ENCODE peak calls at places on chromosomes 7 and 10, in eight cellular contexts. One of them, this sample, is unnamed.

GRCh38 chr10:35908451-35908850 is 266.4 kb upstream of the FZD8 start:
- DNase-seq in esophagus squamous epithelium: no peak
- DNase-seq in NCI-H1092 treated with DMSO at 0.1 percent for 48 hours: no peak
- DNase-seq in NCI-H345: no peak
- DNase-seq in AG04449: no peak
- DNase-seq in amygdala: no peak
- DNase-seq in H54: no peak
- DNase-seq in A549: no peak
- DNase-seq in this sample: no peak

GRCh38 chr7:39624935-39625694 is 1.7 kb downstream of the RALA start:
- DNase-seq in esophagus squamous epithelium: no peak
- DNase-seq in NCI-H1092 treated with DMSO at 0.1 percent for 48 hours: no peak
- DNase-seq in NCI-H345: no peak
- DNase-seq in AG04449: no peak
- DNase-seq in amygdala: no peak
- DNase-seq in H54: no peak
- DNase-seq in A549: no peak
- DNase-seq in this sample: no peak

GRCh38 chr10:97977673-97978072 is 52.7 kb downstream of the CRTAC1 start:
- DNase-seq in esophagus squamous epithelium: no peak
- DNase-seq in NCI-H1092 treated with DMSO at 0.1 percent for 48 hours: no peak
- DNase-seq in NCI-H345: no peak
- DNase-seq in AG04449: no peak
- DNase-seq in amygdala: no peak
- DNase-seq in H54: no peak
- DNase-seq in A549: no peak
- DNase-seq in this sample: no peak

GRCh38 chr7:82289889-82290288 is 153.7 kb downstream of the CACNA2D1 start:
- DNase-seq in esophagus squamous epithelium: no peak
- DNase-seq in NCI-H1092 treated with DMSO at 0.1 percent for 48 hours: no peak
- DNase-seq in NCI-H345: no peak
- DNase-seq in AG04449: no peak
- DNase-seq in amygdala: no peak
- DNase-seq in H54: no peak
- DNase-seq in A549: no peak
- DNase-seq in this sample: no peak

GRCh38 chr10:118273662-118274061 is 68.5 kb downstream of the FAM204A start:
- DNase-seq in esophagus squamous epithelium: no peak
- DNase-seq in NCI-H1092 treated with DMSO at 0.1 percent for 48 hours: no peak
- DNase-seq in NCI-H345: no peak
- DNase-seq in AG04449: no peak
- DNase-seq in amygdala: no peak
- DNase-seq in H54: no peak
- DNase-seq in A549: no peak
- DNase-seq in this sample: no peak

GRCh38 chr10:88200637-88201036 is 337.2 kb downstream of the PTEN start:
- DNase-seq in esophagus squamous epithelium: no peak
- DNase-seq in NCI-H1092 treated with DMSO at 0.1 percent for 48 hours: no peak
- DNase-seq in NCI-H345: no peak
- DNase-seq in AG04449: no peak
- DNase-seq in amygdala: no peak
- DNase-seq in H54: no peak
- DNase-seq in A549: no peak
- DNase-seq in this sample: no peak

GRCh38 chr10:63206997-63207952 is 74.1 kb downstream of the NRBF2 start:
- DNase-seq in esophagus squamous epithelium: no peak
- DNase-seq in NCI-H1092 treated with DMSO at 0.1 percent for 48 hours: no peak
- DNase-seq in NCI-H345: no peak
- DNase-seq in AG04449: peak
- DNase-seq in amygdala: peak
- DNase-seq in H54: no peak
- DNase-seq in A549: no peak
- DNase-seq in this sample: no peak

GRCh38 chr10:44574596-44575480 is 189.9 kb upstream of the CXCL12 start:
- DNase-seq in esophagus squamous epithelium: no peak
- DNase-seq in NCI-H1092 treated with DMSO at 0.1 percent for 48 hours: no peak
- DNase-seq in NCI-H345: no peak
- DNase-seq in AG04449: no peak
- DNase-seq in amygdala: no peak
- DNase-seq in H54: no peak
- DNase-seq in A549: no peak
- DNase-seq in this sample: no peak

GRCh38 chr10:78973901-78974408 is 94.8 kb upstream of the ZMIZ1 start:
- DNase-seq in esophagus squamous epithelium: no peak
- DNase-seq in NCI-H1092 treated with DMSO at 0.1 percent for 48 hours: peak
- DNase-seq in NCI-H345: peak
- DNase-seq in AG04449: no peak
- DNase-seq in amygdala: peak
- DNase-seq in H54: peak
- DNase-seq in A549: peak
- DNase-seq in this sample: no peak

GRCh38 chr7:23468721-23469149 is 1.6 kb downstream of the IGF2BP3 start:
- DNase-seq in esophagus squamous epithelium: no peak
- DNase-seq in NCI-H1092 treated with DMSO at 0.1 percent for 48 hours: peak
- DNase-seq in NCI-H345: no peak
- DNase-seq in AG04449: no peak
- DNase-seq in amygdala: no peak
- DNase-seq in H54: no peak
- DNase-seq in A549: no peak
- DNase-seq in this sample: no peak

GRCh38 chr10:132362151-132362611 is 30.2 kb downstream of the LRRC27 start:
- DNase-seq in esophagus squamous epithelium: no peak
- DNase-seq in NCI-H1092 treated with DMSO at 0.1 percent for 48 hours: no peak
- DNase-seq in NCI-H345: no peak
- DNase-seq in AG04449: no peak
- DNase-seq in amygdala: no peak
- DNase-seq in H54: no peak
- DNase-seq in A549: no peak
- DNase-seq in this sample: no peak

GRCh38 chr7:906776-907157 is 30.4 kb downstream of the GET4 start:
- DNase-seq in esophagus squamous epithelium: no peak
- DNase-seq in NCI-H1092 treated with DMSO at 0.1 percent for 48 hours: no peak
- DNase-seq in NCI-H345: no peak
- DNase-seq in AG04449: no peak
- DNase-seq in amygdala: no peak
- DNase-seq in H54: no peak
- DNase-seq in A549: no peak
- DNase-seq in this sample: no peak

GRCh38 chr7:51000956-51001355 is 218.3 kb upstream of the GRB10 start:
- DNase-seq in esophagus squamous epithelium: no peak
- DNase-seq in NCI-H1092 treated with DMSO at 0.1 percent for 48 hours: no peak
- DNase-seq in NCI-H345: no peak
- DNase-seq in AG04449: no peak
- DNase-seq in amygdala: no peak
- DNase-seq in H54: no peak
- DNase-seq in A549: no peak
- DNase-seq in this sample: no peak

GRCh38 chr7:19268737-19269136 is 123.5 kb upstream of the FERD3L start:
- DNase-seq in esophagus squamous epithelium: no peak
- DNase-seq in NCI-H1092 treated with DMSO at 0.1 percent for 48 hours: no peak
- DNase-seq in NCI-H345: no peak
- DNase-seq in AG04449: no peak
- DNase-seq in amygdala: no peak
- DNase-seq in H54: no peak
- DNase-seq in A549: no peak
- DNase-seq in this sample: no peak

GRCh38 chr10:114852197-114852596 is 30.6 kb downstream of the FHIP2A start:
- DNase-seq in esophagus squamous epithelium: no peak
- DNase-seq in NCI-H1092 treated with DMSO at 0.1 percent for 48 hours: no peak
- DNase-seq in NCI-H345: no peak
- DNase-seq in AG04449: no peak
- DNase-seq in amygdala: no peak
- DNase-seq in H54: no peak
- DNase-seq in A549: no peak
- DNase-seq in this sample: no peak

GRCh38 chr7:84729284-84729683 is 457.6 kb downstream of the SEMA3D start:
- DNase-seq in esophagus squamous epithelium: no peak
- DNase-seq in NCI-H1092 treated with DMSO at 0.1 percent for 48 hours: no peak
- DNase-seq in NCI-H345: no peak
- DNase-seq in AG04449: peak
- DNase-seq in amygdala: no peak
- DNase-seq in H54: no peak
- DNase-seq in A549: no peak
- DNase-seq in this sample: no peak

GRCh38 chr10:69558559-69558958 is 14.7 kb downstream of the NEUROG3 start:
- DNase-seq in esophagus squamous epithelium: no peak
- DNase-seq in NCI-H1092 treated with DMSO at 0.1 percent for 48 hours: no peak
- DNase-seq in NCI-H345: no peak
- DNase-seq in AG04449: no peak
- DNase-seq in amygdala: no peak
- DNase-seq in H54: no peak
- DNase-seq in A549: no peak
- DNase-seq in this sample: no peak

GRCh38 chr7:121824276-121824675 is 48.7 kb upstream of the PTPRZ1 start:
- DNase-seq in esophagus squamous epithelium: no peak
- DNase-seq in NCI-H1092 treated with DMSO at 0.1 percent for 48 hours: no peak
- DNase-seq in NCI-H345: no peak
- DNase-seq in AG04449: no peak
- DNase-seq in amygdala: no peak
- DNase-seq in H54: no peak
- DNase-seq in A549: no peak
- DNase-seq in this sample: no peak

GRCh38 chr10:7258948-7259523 is 151.8 kb downstream of the SFMBT2 start:
- DNase-seq in esophagus squamous epithelium: no peak
- DNase-seq in NCI-H1092 treated with DMSO at 0.1 percent for 48 hours: no peak
- DNase-seq in NCI-H345: no peak
- DNase-seq in AG04449: no peak
- DNase-seq in amygdala: no peak
- DNase-seq in H54: no peak
- DNase-seq in A549: no peak
- DNase-seq in this sample: no peak

GRCh38 chr10:9635691-9636090 is 1382.0 kb upstream of the CELF2 start:
- DNase-seq in esophagus squamous epithelium: no peak
- DNase-seq in NCI-H1092 treated with DMSO at 0.1 percent for 48 hours: no peak
- DNase-seq in NCI-H345: no peak
- DNase-seq in AG04449: no peak
- DNase-seq in amygdala: no peak
- DNase-seq in H54: no peak
- DNase-seq in A549: no peak
- DNase-seq in this sample: no peak

GRCh38 chr7:54967384-54967783 is 51.4 kb upstream of the EGFR start:
- DNase-seq in esophagus squamous epithelium: no peak
- DNase-seq in NCI-H1092 treated with DMSO at 0.1 percent for 48 hours: no peak
- DNase-seq in NCI-H345: no peak
- DNase-seq in AG04449: no peak
- DNase-seq in amygdala: no peak
- DNase-seq in H54: no peak
- DNase-seq in A549: peak
- DNase-seq in this sample: no peak

GRCh38 chr10:121608669-121609190 is 10.5 kb upstream of the FGFR2 start:
- DNase-seq in esophagus squamous epithelium: no peak
- DNase-seq in NCI-H1092 treated with DMSO at 0.1 percent for 48 hours: peak
- DNase-seq in NCI-H345: peak
- DNase-seq in AG04449: no peak
- DNase-seq in amygdala: no peak
- DNase-seq in H54: peak
- DNase-seq in A549: peak
- DNase-seq in this sample: no peak

GRCh38 chr10:17113889-17114288 is 15.7 kb downstream of the CUBN start:
- DNase-seq in esophagus squamous epithelium: no peak
- DNase-seq in NCI-H1092 treated with DMSO at 0.1 percent for 48 hours: no peak
- DNase-seq in NCI-H345: no peak
- DNase-seq in AG04449: no peak
- DNase-seq in amygdala: no peak
- DNase-seq in H54: no peak
- DNase-seq in A549: no peak
- DNase-seq in this sample: no peak

GRCh38 chr7:157690833-157691382 is 354.1 kb downstream of the DNAJB6 start:
- DNase-seq in esophagus squamous epithelium: no peak
- DNase-seq in NCI-H1092 treated with DMSO at 0.1 percent for 48 hours: peak
- DNase-seq in NCI-H345: peak
- DNase-seq in AG04449: no peak
- DNase-seq in amygdala: peak
- DNase-seq in H54: peak
- DNase-seq in A549: no peak
- DNase-seq in this sample: no peak

GRCh38 chr7:157046681-157047080 is 36.2 kb upstream of the MNX1 start:
- DNase-seq in esophagus squamous epithelium: no peak
- DNase-seq in NCI-H1092 treated with DMSO at 0.1 percent for 48 hours: no peak
- DNase-seq in NCI-H345: no peak
- DNase-seq in AG04449: peak
- DNase-seq in amygdala: no peak
- DNase-seq in H54: peak
- DNase-seq in A549: no peak
- DNase-seq in this sample: no peak

GRCh38 chr7:157337316-157338149 is 729 bp downstream of the DNAJB6 start:
- DNase-seq in esophagus squamous epithelium: no peak
- DNase-seq in NCI-H1092 treated with DMSO at 0.1 percent for 48 hours: no peak
- DNase-seq in NCI-H345: peak
- DNase-seq in AG04449: no peak
- DNase-seq in amygdala: no peak
- DNase-seq in H54: no peak
- DNase-seq in A549: no peak
- DNase-seq in this sample: no peak

GRCh38 chr10:72364239-72364777 is 9.6 kb upstream of the DNAJB12 start:
- DNase-seq in esophagus squamous epithelium: peak
- DNase-seq in NCI-H1092 treated with DMSO at 0.1 percent for 48 hours: peak
- DNase-seq in NCI-H345: peak
- DNase-seq in AG04449: peak
- DNase-seq in amygdala: peak
- DNase-seq in H54: peak
- DNase-seq in A549: peak
- DNase-seq in this sample: peak

GRCh38 chr7:158378978-158379377 is 208.6 kb downstream of the PTPRN2 start:
- DNase-seq in esophagus squamous epithelium: no peak
- DNase-seq in NCI-H1092 treated with DMSO at 0.1 percent for 48 hours: no peak
- DNase-seq in NCI-H345: no peak
- DNase-seq in AG04449: no peak
- DNase-seq in amygdala: no peak
- DNase-seq in H54: no peak
- DNase-seq in A549: no peak
- DNase-seq in this sample: no peak

GRCh38 chr7:37342170-37342569 is 106.5 kb downstream of the ELMO1 start:
- DNase-seq in esophagus squamous epithelium: no peak
- DNase-seq in NCI-H1092 treated with DMSO at 0.1 percent for 48 hours: no peak
- DNase-seq in NCI-H345: no peak
- DNase-seq in AG04449: no peak
- DNase-seq in amygdala: no peak
- DNase-seq in H54: no peak
- DNase-seq in A549: no peak
- DNase-seq in this sample: no peak

GRCh38 chr10:60281331-60281730 is 108.3 kb downstream of the ANK3 start:
- DNase-seq in esophagus squamous epithelium: no peak
- DNase-seq in NCI-H1092 treated with DMSO at 0.1 percent for 48 hours: no peak
- DNase-seq in NCI-H345: no peak
- DNase-seq in AG04449: no peak
- DNase-seq in amygdala: no peak
- DNase-seq in H54: no peak
- DNase-seq in A549: no peak
- DNase-seq in this sample: no peak

GRCh38 chr10:105068497-105068896 is 427.4 kb downstream of the SORCS3 start:
- DNase-seq in esophagus squamous epithelium: no peak
- DNase-seq in NCI-H1092 treated with DMSO at 0.1 percent for 48 hours: no peak
- DNase-seq in NCI-H345: no peak
- DNase-seq in AG04449: peak
- DNase-seq in amygdala: no peak
- DNase-seq in H54: no peak
- DNase-seq in A549: no peak
- DNase-seq in this sample: no peak

GRCh38 chr10:132915411-132915810 is 27.0 kb downstream of the CFAP46 start:
- DNase-seq in esophagus squamous epithelium: no peak
- DNase-seq in NCI-H1092 treated with DMSO at 0.1 percent for 48 hours: peak
- DNase-seq in NCI-H345: peak
- DNase-seq in AG04449: no peak
- DNase-seq in amygdala: no peak
- DNase-seq in H54: no peak
- DNase-seq in A549: no peak
- DNase-seq in this sample: no peak

GRCh38 chr7:19939746-19940145 is 166.3 kb upstream of the TMEM196 start:
- DNase-seq in esophagus squamous epithelium: no peak
- DNase-seq in NCI-H1092 treated with DMSO at 0.1 percent for 48 hours: no peak
- DNase-seq in NCI-H345: no peak
- DNase-seq in AG04449: peak
- DNase-seq in amygdala: no peak
- DNase-seq in H54: peak
- DNase-seq in A549: no peak
- DNase-seq in this sample: no peak

GRCh38 chr10:112911196-112911595 is 38.9 kb upstream of the TCF7L2 start:
- DNase-seq in esophagus squamous epithelium: no peak
- DNase-seq in NCI-H1092 treated with DMSO at 0.1 percent for 48 hours: no peak
- DNase-seq in NCI-H345: no peak
- DNase-seq in AG04449: no peak
- DNase-seq in amygdala: no peak
- DNase-seq in H54: no peak
- DNase-seq in A549: no peak
- DNase-seq in this sample: no peak